ENCODE peak calls at places on chromosomes 2 and 18, in five cellular contexts. E is choroid plexus epithelial cell, O is RWPE1, Z is psoas muscle, G is colonic mucosa. K is an unnamed sample.

GRCh38 chr2:160224060-160224459 is 24.0 kb upstream of the ITGB6 start:
- DNase-seq in E (peak), O (peak), Z (no peak), G (no peak), K (peak)

GRCh38 chr2:143431316-143431715 is 302.1 kb downstream of the ARHGAP15 start:
- DNase-seq in E (peak), O (no peak), Z (no peak), G (no peak), K (peak)

GRCh38 chr18:9392726-9393125 is 58.2 kb downstream of the TWSG1 start:
- DNase-seq in E (peak), O (no peak), Z (no peak), G (no peak), K (no peak)

GRCh38 chr2:233571001-233571400 is 4.4 kb upstream of the USP40 start:
- DNase-seq in E (no peak), O (no peak), Z (no peak), G (no peak), K (no peak)

GRCh38 chr2:16126141-16126968 is 186.0 kb downstream of the MYCN start:
- DNase-seq in E (no peak), O (no peak), Z (no peak), G (peak), K (no peak)

GRCh38 chr2:199455533-199456382 is 2.0 kb downstream of the SATB2 start:
- DNase-seq in E (peak), O (peak), Z (peak), G (peak), K (peak)

GRCh38 chr2:71716697-71717624 is 263.6 kb downstream of the DYSF start:
- DNase-seq in E (peak), O (peak), Z (peak), G (peak), K (no peak)

GRCh38 chr2:53021285-53021684 is 746.3 kb upstream of the CHAC2 start:
- DNase-seq in E (peak), O (no peak), Z (no peak), G (no peak), K (no peak)

GRCh38 chr2:62300925-62301324 is 105.0 kb downstream of the B3GNT2 start:
- DNase-seq in E (no peak), O (no peak), Z (no peak), G (no peak), K (no peak)

GRCh38 chr18:46051731-46052461 is 20.2 kb downstream of the PSTPIP2 start:
- DNase-seq in E (peak), O (no peak), Z (no peak), G (no peak), K (no peak)

GRCh38 chr2:237092920-237093781 is 7.5 kb downstream of the COPS8 start:
- DNase-seq in E (peak), O (peak), Z (peak), G (no peak), K (peak)

GRCh38 chr18:22378672-22379282 is 38.9 kb downstream of the CTAGE1 start:
- DNase-seq in E (peak), O (peak), Z (no peak), G (peak), K (peak)

GRCh38 chr2:158995677-158996049 is 27.2 kb downstream of the TANC1 start:
- DNase-seq in E (no peak), O (no peak), Z (no peak), G (no peak), K (no peak)

GRCh38 chr2:239874636-239875356 is 150.3 kb downstream of the NDUFA10 start:
- DNase-seq in E (no peak), O (no peak), Z (no peak), G (peak), K (no peak)

GRCh38 chr2:235709124-235709813 is 215.4 kb downstream of the AGAP1 start:
- DNase-seq in E (peak), O (peak), Z (no peak), G (peak), K (no peak)

GRCh38 chr18:28149810-28150420 is 27.0 kb downstream of the CDH2 start:
- DNase-seq in E (no peak), O (no peak), Z (no peak), G (no peak), K (no peak)

GRCh38 chr2:227570615-227571014 is 28.1 kb upstream of the SCYGR2 start:
- DNase-seq in E (no peak), O (no peak), Z (no peak), G (no peak), K (no peak)

GRCh38 chr2:192585418-192585817 is 390.7 kb upstream of the TMEFF2 start:
- DNase-seq in E (no peak), O (no peak), Z (no peak), G (no peak), K (no peak)

GRCh38 chr2:169462896-169463695 is 16.2 kb upstream of the BBS5 start:
- DNase-seq in E (peak), O (peak), Z (no peak), G (no peak), K (no peak)

GRCh38 chr2:232231514-232231913 is 147.0 kb upstream of the ALPP start:
- DNase-seq in E (no peak), O (no peak), Z (no peak), G (peak), K (no peak)

DNA sequence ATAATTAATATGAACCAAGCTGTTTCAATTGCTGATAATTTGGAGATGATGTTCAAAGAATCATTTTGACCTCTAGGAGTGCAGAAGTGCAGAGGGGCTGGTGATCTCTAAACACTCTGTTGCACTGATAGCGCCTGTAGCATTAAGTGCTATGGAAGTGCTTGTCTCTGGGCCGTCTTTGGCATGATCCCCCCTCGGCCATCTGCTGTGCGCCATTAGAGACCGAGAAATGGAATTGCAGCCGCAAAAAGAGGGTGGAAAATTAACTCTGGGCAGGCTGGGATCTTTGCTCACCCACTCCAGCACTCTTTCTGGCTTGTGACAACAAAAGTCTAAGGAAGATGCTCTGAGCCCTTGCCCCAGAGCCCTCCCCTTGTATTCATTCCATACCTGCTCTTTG is 23.4 kb downstream of the AKAIN1 start:
- DNase-seq in E (no peak), O (no peak), Z (no peak), G (no peak), K (no peak)
- TF ChIP-seq CTCF in E (no peak), O (no peak), Z (no peak), G (no peak), K (no peak)

DNA sequence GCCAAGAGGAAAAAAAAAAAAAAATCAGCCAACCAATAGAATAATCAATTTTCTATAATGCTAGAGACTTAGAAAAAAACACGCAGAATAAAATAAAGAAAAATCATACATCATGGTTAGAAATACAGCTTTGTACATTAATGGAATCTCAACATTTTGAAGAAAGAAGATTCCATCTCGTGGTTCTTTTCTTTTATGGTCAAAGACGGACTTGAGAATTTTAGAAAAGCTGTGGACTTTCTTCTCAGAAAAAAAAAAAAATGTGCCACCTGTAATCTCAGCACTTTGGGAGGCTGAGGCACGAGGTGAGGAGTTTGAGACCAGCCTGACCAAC is 41.8 kb upstream of the ATIC start:
- DNase-seq in E (no peak), O (no peak), Z (no peak), G (no peak), K (no peak)
- TF ChIP-seq CTCF in E (no peak), O (peak), Z (no peak), G (no peak), K (no peak)

GRCh38 chr2:69159988-69160387 is 147.0 kb downstream of the ANTXR1 start:
- DNase-seq in E (no peak), O (peak), Z (no peak), G (peak), K (no peak)
- TF ChIP-seq CTCF in E (no peak), O (peak), Z (no peak), G (peak), K (no peak)

GRCh38 chr2:100252811-100253698 is 69.2 kb downstream of the LONRF2 start:
- DNase-seq in E (no peak), O (no peak), Z (no peak), G (no peak), K (no peak)

GRCh38 chr2:100253786-100254185 is 68.5 kb downstream of the LONRF2 start:
- DNase-seq in E (no peak), O (no peak), Z (no peak), G (no peak), K (no peak)

GRCh38 chr2:100256416-100256815 is 65.9 kb downstream of the LONRF2 start:
- DNase-seq in E (no peak), O (no peak), Z (no peak), G (no peak), K (no peak)

GRCh38 chr2:100257939-100258338 is 64.4 kb downstream of the LONRF2 start:
- DNase-seq in E (no peak), O (peak), Z (no peak), G (no peak), K (no peak)

DNA sequence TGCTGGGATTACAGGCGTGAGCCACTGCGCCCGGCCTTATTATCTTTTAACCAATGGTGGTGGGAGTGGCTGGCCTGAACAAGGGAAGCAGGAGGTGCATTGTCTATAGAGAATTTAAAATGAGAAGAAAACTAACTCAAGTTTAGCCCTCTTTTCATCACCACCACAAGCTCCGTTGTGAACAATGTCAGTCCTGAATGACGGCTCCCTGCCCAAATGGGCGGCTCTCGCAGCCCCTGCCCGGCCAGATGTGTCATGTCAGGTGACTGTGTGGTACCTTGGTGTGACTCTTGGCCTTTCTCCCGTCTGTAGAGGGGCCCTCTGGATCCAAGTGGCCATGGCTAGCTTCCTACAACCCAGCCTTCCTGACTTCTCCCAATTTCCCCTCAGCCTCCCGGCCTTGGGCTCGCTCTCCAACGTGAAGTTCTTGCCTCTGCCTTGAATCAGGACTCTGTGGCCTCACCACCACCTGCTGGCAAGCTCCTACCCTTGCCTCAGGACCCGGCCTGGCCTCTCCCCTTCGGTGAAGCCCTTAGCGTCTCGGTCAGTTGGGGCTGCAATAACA is 67.6 kb downstream of the LONRF2 start:
- DNase-seq in E (no peak), O (no peak), Z (no peak), G (no peak), K (no peak)
- TF ChIP-seq CTCF in E (no peak), O (no peak), Z (no peak), G (no peak), K (no peak)

K was measured in A673.